ENCODE peak calls at places on chromosome 3, in eight cellular contexts. One of them, this sample, is unnamed.

GRCh38 chr3:123781138-123781537 is 103.0 kb downstream of the MYLK start:
- DNase-seq in heart left ventricle: no peak
- DNase-seq in IMR-90: no peak
- DNase-seq in ascending aorta: no peak
- DNase-seq in neural progenitor cell: no peak
- DNase-seq in psoas muscle: no peak
- DNase-seq in sigmoid colon: no peak
- DNase-seq in heart right ventricle: no peak
- DNase-seq in this sample: no peak

GRCh38 chr3:27312044-27312668 is 57.0 kb downstream of the NEK10 start:
- DNase-seq in heart left ventricle: no peak
- DNase-seq in IMR-90: peak
- DNase-seq in ascending aorta: no peak
- DNase-seq in neural progenitor cell: peak
- DNase-seq in psoas muscle: no peak
- DNase-seq in sigmoid colon: no peak
- DNase-seq in heart right ventricle: no peak
- DNase-seq in this sample: no peak

GRCh38 chr3:164608554-164609276 is 469.6 kb downstream of the SI start:
- DNase-seq in heart left ventricle: no peak
- DNase-seq in IMR-90: no peak
- DNase-seq in ascending aorta: no peak
- DNase-seq in neural progenitor cell: no peak
- DNase-seq in psoas muscle: no peak
- DNase-seq in sigmoid colon: no peak
- DNase-seq in heart right ventricle: no peak
- DNase-seq in this sample: no peak

GRCh38 chr3:139204756-139205155 is 139.1 kb upstream of the MRPS22 start:
- DNase-seq in heart left ventricle: no peak
- DNase-seq in IMR-90: peak
- DNase-seq in ascending aorta: no peak
- DNase-seq in neural progenitor cell: no peak
- DNase-seq in psoas muscle: no peak
- DNase-seq in sigmoid colon: no peak
- DNase-seq in heart right ventricle: no peak
- DNase-seq in this sample: no peak

GRCh38 chr3:104273046-104273649 is 1093.6 kb upstream of the ALCAM start:
- DNase-seq in heart left ventricle: no peak
- DNase-seq in IMR-90: peak
- DNase-seq in ascending aorta: no peak
- DNase-seq in neural progenitor cell: peak
- DNase-seq in psoas muscle: no peak
- DNase-seq in sigmoid colon: no peak
- DNase-seq in heart right ventricle: no peak
- DNase-seq in this sample: no peak

GRCh38 chr3:106566277-106566676 is 697.5 kb upstream of the CBLB start:
- DNase-seq in heart left ventricle: no peak
- DNase-seq in IMR-90: no peak
- DNase-seq in ascending aorta: no peak
- DNase-seq in neural progenitor cell: peak
- DNase-seq in psoas muscle: no peak
- DNase-seq in sigmoid colon: no peak
- DNase-seq in heart right ventricle: no peak
- DNase-seq in this sample: no peak

GRCh38 chr3:124177070-124177469 is 185.1 kb upstream of the ROPN1 start:
- DNase-seq in heart left ventricle: no peak
- DNase-seq in IMR-90: no peak
- DNase-seq in ascending aorta: no peak
- DNase-seq in neural progenitor cell: no peak
- DNase-seq in psoas muscle: no peak
- DNase-seq in sigmoid colon: no peak
- DNase-seq in heart right ventricle: no peak
- DNase-seq in this sample: peak

GRCh38 chr3:183515968-183516851 is 39.3 kb downstream of the KLHL6 start:
- DNase-seq in heart left ventricle: no peak
- DNase-seq in IMR-90: no peak
- DNase-seq in ascending aorta: no peak
- DNase-seq in neural progenitor cell: no peak
- DNase-seq in psoas muscle: no peak
- DNase-seq in sigmoid colon: no peak
- DNase-seq in heart right ventricle: no peak
- DNase-seq in this sample: no peak

GRCh38 chr3:26631385-26631738 is 8.8 kb downstream of the LRRC3B start:
- DNase-seq in heart left ventricle: no peak
- DNase-seq in IMR-90: no peak
- DNase-seq in ascending aorta: no peak
- DNase-seq in neural progenitor cell: no peak
- DNase-seq in psoas muscle: no peak
- DNase-seq in sigmoid colon: no peak
- DNase-seq in heart right ventricle: no peak
- DNase-seq in this sample: no peak

GRCh38 chr3:43883729-43884396 is 193.1 kb downstream of the ABHD5 start:
- DNase-seq in heart left ventricle: peak
- DNase-seq in IMR-90: no peak
- DNase-seq in ascending aorta: peak
- DNase-seq in neural progenitor cell: no peak
- DNase-seq in psoas muscle: no peak
- DNase-seq in sigmoid colon: no peak
- DNase-seq in heart right ventricle: peak
- DNase-seq in this sample: no peak

GRCh38 chr3:40985195-40985594 is 214.1 kb upstream of the CTNNB1 start:
- DNase-seq in heart left ventricle: no peak
- DNase-seq in IMR-90: no peak
- DNase-seq in ascending aorta: peak
- DNase-seq in neural progenitor cell: no peak
- DNase-seq in psoas muscle: no peak
- DNase-seq in sigmoid colon: no peak
- DNase-seq in heart right ventricle: no peak
- DNase-seq in this sample: no peak

GRCh38 chr3:180408654-180409053 is 193.3 kb upstream of the TTC14 start:
- DNase-seq in heart left ventricle: no peak
- DNase-seq in IMR-90: peak
- DNase-seq in ascending aorta: no peak
- DNase-seq in neural progenitor cell: no peak
- DNase-seq in psoas muscle: no peak
- DNase-seq in sigmoid colon: no peak
- DNase-seq in heart right ventricle: no peak
- DNase-seq in this sample: no peak

GRCh38 chr3:134677196-134677986 is 26.6 kb upstream of the KY start:
- DNase-seq in heart left ventricle: peak
- DNase-seq in IMR-90: no peak
- DNase-seq in ascending aorta: no peak
- DNase-seq in neural progenitor cell: peak
- DNase-seq in psoas muscle: peak
- DNase-seq in sigmoid colon: no peak
- DNase-seq in heart right ventricle: peak
- DNase-seq in this sample: no peak

GRCh38 chr3:106376016-106376415 is 507.2 kb upstream of the CBLB start:
- DNase-seq in heart left ventricle: no peak
- DNase-seq in IMR-90: no peak
- DNase-seq in ascending aorta: no peak
- DNase-seq in neural progenitor cell: no peak
- DNase-seq in psoas muscle: no peak
- DNase-seq in sigmoid colon: no peak
- DNase-seq in heart right ventricle: no peak
- DNase-seq in this sample: no peak

GRCh38 chr3:183080628-183081027 is 18.7 kb downstream of the MCCC1 start:
- DNase-seq in heart left ventricle: no peak
- DNase-seq in IMR-90: no peak
- DNase-seq in ascending aorta: no peak
- DNase-seq in neural progenitor cell: no peak
- DNase-seq in psoas muscle: no peak
- DNase-seq in sigmoid colon: no peak
- DNase-seq in heart right ventricle: no peak
- DNase-seq in this sample: no peak

GRCh38 chr3:36959821-36960220 is 15.0 kb upstream of the TRANK1 start:
- DNase-seq in heart left ventricle: no peak
- DNase-seq in IMR-90: no peak
- DNase-seq in ascending aorta: no peak
- DNase-seq in neural progenitor cell: no peak
- DNase-seq in psoas muscle: no peak
- DNase-seq in sigmoid colon: no peak
- DNase-seq in heart right ventricle: no peak
- DNase-seq in this sample: no peak

GRCh38 chr3:179560791-179561190 is 1.9 kb upstream of the ACTL6A start:
- DNase-seq in heart left ventricle: no peak
- DNase-seq in IMR-90: no peak
- DNase-seq in ascending aorta: no peak
- DNase-seq in neural progenitor cell: no peak
- DNase-seq in psoas muscle: no peak
- DNase-seq in sigmoid colon: no peak
- DNase-seq in heart right ventricle: no peak
- DNase-seq in this sample: no peak

GRCh38 chr3:16187213-16187790 is 12.8 kb downstream of the GALNT15 start:
- DNase-seq in heart left ventricle: no peak
- DNase-seq in IMR-90: no peak
- DNase-seq in ascending aorta: peak
- DNase-seq in neural progenitor cell: no peak
- DNase-seq in psoas muscle: no peak
- DNase-seq in sigmoid colon: no peak
- DNase-seq in heart right ventricle: no peak
- DNase-seq in this sample: no peak

GRCh38 chr3:67564008-67564407 is 90.4 kb downstream of the SUCLG2 start:
- DNase-seq in heart left ventricle: no peak
- DNase-seq in IMR-90: peak
- DNase-seq in ascending aorta: no peak
- DNase-seq in neural progenitor cell: no peak
- DNase-seq in psoas muscle: no peak
- DNase-seq in sigmoid colon: no peak
- DNase-seq in heart right ventricle: no peak
- DNase-seq in this sample: no peak

GRCh38 chr3:50156549-50156948 is 1.4 kb downstream of the SEMA3F start:
- DNase-seq in heart left ventricle: no peak
- DNase-seq in IMR-90: no peak
- DNase-seq in ascending aorta: no peak
- DNase-seq in neural progenitor cell: no peak
- DNase-seq in psoas muscle: no peak
- DNase-seq in sigmoid colon: no peak
- DNase-seq in heart right ventricle: no peak
- DNase-seq in this sample: no peak

GRCh38 chr3:50157821-50158556 is 2.9 kb downstream of the SEMA3F start:
- DNase-seq in heart left ventricle: no peak
- DNase-seq in IMR-90: peak
- DNase-seq in ascending aorta: peak
- DNase-seq in neural progenitor cell: no peak
- DNase-seq in psoas muscle: no peak
- DNase-seq in sigmoid colon: no peak
- DNase-seq in heart right ventricle: no peak
- DNase-seq in this sample: no peak

GRCh38 chr3:50155491-50155878 is 361 bp downstream of the SEMA3F start:
- DNase-seq in heart left ventricle: no peak
- DNase-seq in IMR-90: no peak
- DNase-seq in ascending aorta: no peak
- DNase-seq in neural progenitor cell: no peak
- DNase-seq in psoas muscle: no peak
- DNase-seq in sigmoid colon: no peak
- DNase-seq in heart right ventricle: no peak
- DNase-seq in this sample: no peak

GRCh38 chr3:50155891-50156290 is 767 bp downstream of the SEMA3F start:
- DNase-seq in heart left ventricle: no peak
- DNase-seq in IMR-90: no peak
- DNase-seq in ascending aorta: no peak
- DNase-seq in neural progenitor cell: peak
- DNase-seq in psoas muscle: no peak
- DNase-seq in sigmoid colon: no peak
- DNase-seq in heart right ventricle: no peak
- DNase-seq in this sample: no peak

DNA sequence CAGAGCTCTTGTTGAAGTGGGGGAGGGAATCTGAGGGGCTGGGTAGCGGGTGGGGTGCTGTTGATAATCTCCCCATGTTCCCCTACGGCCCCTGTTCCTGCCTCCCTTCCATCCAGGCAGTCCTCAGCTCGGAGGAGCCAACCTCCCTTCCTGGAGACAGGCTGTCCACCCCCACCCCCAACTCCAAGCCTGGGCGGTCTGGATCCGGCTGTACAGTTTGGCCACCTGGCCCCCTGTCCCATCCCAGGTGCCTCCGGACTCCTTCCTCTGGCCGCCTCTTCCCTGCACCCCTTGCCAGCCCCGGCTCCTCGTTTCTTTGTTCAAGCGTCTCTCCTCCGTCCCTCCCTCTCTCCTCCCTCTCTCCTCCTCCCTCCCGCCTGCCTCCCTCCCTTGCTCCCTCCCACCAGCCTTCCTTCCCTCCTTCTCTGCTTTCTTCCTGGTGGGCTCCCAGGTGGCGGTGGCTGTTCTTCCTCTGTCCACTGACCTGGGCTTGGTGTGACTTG is 1.9 kb downstream of the SEMA3F start:
- DNase-seq in heart left ventricle: no peak
- DNase-seq in IMR-90: peak
- DNase-seq in ascending aorta: no peak
- DNase-seq in neural progenitor cell: peak
- DNase-seq in psoas muscle: no peak
- DNase-seq in sigmoid colon: no peak
- DNase-seq in heart right ventricle: no peak
- DNase-seq in this sample: no peak
- H3K27ac ChIP-seq in heart left ventricle: peak
- H3K27ac ChIP-seq in IMR-90: peak
- H3K27ac ChIP-seq in ascending aorta: peak
- H3K27ac ChIP-seq in neural progenitor cell: no peak
- H3K27ac ChIP-seq in psoas muscle: no peak
- H3K27ac ChIP-seq in sigmoid colon: peak
- H3K27ac ChIP-seq in heart right ventricle: no peak
- H3K27ac ChIP-seq in this sample: no peak

GRCh38 chr3:38643592-38643991 is 5.9 kb downstream of the SCN5A start:
- DNase-seq in heart left ventricle: no peak
- DNase-seq in IMR-90: no peak
- DNase-seq in ascending aorta: no peak
- DNase-seq in neural progenitor cell: no peak
- DNase-seq in psoas muscle: no peak
- DNase-seq in sigmoid colon: peak
- DNase-seq in heart right ventricle: no peak
- DNase-seq in this sample: no peak
- H3K27ac ChIP-seq in heart left ventricle: peak
- H3K27ac ChIP-seq in IMR-90: no peak
- H3K27ac ChIP-seq in ascending aorta: no peak
- H3K27ac ChIP-seq in neural progenitor cell: no peak
- H3K27ac ChIP-seq in psoas muscle: no peak
- H3K27ac ChIP-seq in sigmoid colon: no peak
- H3K27ac ChIP-seq in heart right ventricle: peak
- H3K27ac ChIP-seq in this sample: no peak

GRCh38 chr3:149608987-149609386 is 48.8 kb downstream of the WWTR1 start:
- DNase-seq in heart left ventricle: no peak
- DNase-seq in IMR-90: no peak
- DNase-seq in ascending aorta: no peak
- DNase-seq in neural progenitor cell: no peak
- DNase-seq in psoas muscle: no peak
- DNase-seq in sigmoid colon: no peak
- DNase-seq in heart right ventricle: no peak
- DNase-seq in this sample: no peak
- H3K27ac ChIP-seq in heart left ventricle: peak
- H3K27ac ChIP-seq in IMR-90: no peak
- H3K27ac ChIP-seq in ascending aorta: peak
- H3K27ac ChIP-seq in neural progenitor cell: no peak
- H3K27ac ChIP-seq in psoas muscle: no peak
- H3K27ac ChIP-seq in sigmoid colon: peak
- H3K27ac ChIP-seq in heart right ventricle: peak
- H3K27ac ChIP-seq in this sample: no peak

GRCh38 chr3:169658311-169658931 is 5.1 kb downstream of the MECOM start:
- DNase-seq in heart left ventricle: peak
- DNase-seq in IMR-90: peak
- DNase-seq in ascending aorta: peak
- DNase-seq in neural progenitor cell: peak
- DNase-seq in psoas muscle: no peak
- DNase-seq in sigmoid colon: no peak
- DNase-seq in heart right ventricle: peak
- DNase-seq in this sample: no peak
- H3K27ac ChIP-seq in heart left ventricle: peak
- H3K27ac ChIP-seq in IMR-90: no peak
- H3K27ac ChIP-seq in ascending aorta: peak
- H3K27ac ChIP-seq in neural progenitor cell: no peak
- H3K27ac ChIP-seq in psoas muscle: peak
- H3K27ac ChIP-seq in sigmoid colon: no peak
- H3K27ac ChIP-seq in heart right ventricle: peak
- H3K27ac ChIP-seq in this sample: no peak